ENCODE peak calls at places on chromosomes 4 and X, in nine cellular contexts. N, I, T, D, Q, K, E, J and S are unnamed samples.

GRCh38 chr4:4714330-4714729 is 145.1 kb upstream of the MSX1 start:
- DNase-seq in N (no peak), I (no peak), T (no peak), D (no peak), Q (no peak), K (no peak), E (no peak), J (no peak), S (no peak)

GRCh38 chr4:118282692-118283091 is 70.1 kb downstream of the PRSS12 start:
- DNase-seq in N (peak; percentile 79), I (no peak), T (peak; percentile 88), D (no peak), Q (peak; percentile 77), K (no peak), E (peak; percentile 54), J (no peak), S (no peak)

GRCh38 chr4:122010610-122011009 is 58.8 kb upstream of the TRPC3 start:
- DNase-seq in N (peak; percentile 16), I (no peak), T (peak; percentile 16), D (peak; percentile 81), Q (peak; percentile 37), K (no peak), E (no peak), J (no peak), S (no peak)

GRCh38 chr4:118032691-118033090 is 1.6 kb upstream of the NDST3 start:
- DNase-seq in N (no peak), I (no peak), T (peak; percentile 51), D (peak; percentile 3), Q (no peak), K (no peak), E (peak; percentile 64), J (no peak), S (no peak)

GRCh38 chr4:139214039-139214534 is 37.1 kb upstream of the ELF2 start:
- DNase-seq in N (no peak), I (peak; percentile 78), T (no peak), D (no peak), Q (no peak), K (no peak), E (peak; percentile 81), J (peak; percentile 10), S (peak; percentile 21)

GRCh38 chr4:105128208-105128607 is 18.5 kb upstream of the TET2 start:
- DNase-seq in N (no peak), I (peak; percentile 23), T (no peak), D (no peak), Q (no peak), K (no peak), E (no peak), J (no peak), S (no peak)

GRCh38 chrX:18377802-18378201 is 23.3 kb upstream of the SCML2 start:
- DNase-seq in N (peak; percentile 27), I (no peak), T (no peak), D (no peak), Q (no peak), K (no peak), E (peak; percentile 75), J (peak; percentile 18), S (no peak)

GRCh38 chr4:115145393-115146160 is 32.2 kb upstream of the NDST4 start:
- DNase-seq in N (no peak), I (no peak), T (no peak), D (no peak), Q (no peak), K (no peak), E (no peak), J (no peak), S (no peak)

GRCh38 chr4:115433501-115433900 is 320.1 kb upstream of the NDST4 start:
- DNase-seq in N (no peak), I (no peak), T (peak; percentile 43), D (no peak), Q (no peak), K (no peak), E (no peak), J (no peak), S (no peak)

GRCh38 chr4:177596035-177596434 is 153.8 kb upstream of the AGA start:
- DNase-seq in N (peak; percentile 42), I (no peak), T (peak; percentile 83), D (peak; percentile 22), Q (peak; percentile 48), K (peak; percentile 38), E (peak; percentile 93), J (no peak), S (no peak)

DNA sequence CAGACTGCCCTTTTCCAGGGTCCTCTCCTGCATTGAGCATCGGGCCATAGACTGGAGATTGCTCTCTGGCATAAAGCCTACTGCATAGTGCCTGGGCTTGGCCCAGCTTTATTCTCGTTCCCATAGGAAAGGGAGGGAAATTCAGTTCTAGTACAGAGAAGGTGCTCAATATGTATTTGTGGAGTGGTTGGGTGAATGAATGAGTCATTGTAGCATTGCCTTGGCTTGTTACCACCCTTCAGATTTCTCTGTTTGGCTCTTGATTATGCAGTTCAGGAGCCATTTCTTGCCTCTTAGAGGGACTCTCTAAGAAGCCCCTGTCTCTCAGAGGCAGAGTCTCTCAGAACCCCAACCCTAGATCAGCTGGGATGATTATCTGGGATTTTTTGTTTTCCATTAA is 2.6 kb downstream of the TMEM35A start:
- DNase-seq in N (peak; percentile 11), I (no peak), T (no peak), D (no peak), Q (no peak), K (no peak), E (no peak), J (no peak), S (no peak)
- TF ChIP-seq CTCF in N (no peak), I (no peak), T (no peak), D (no peak), Q (no peak), K (no peak), E (no peak), J (no peak), S (no peak)

DNA sequence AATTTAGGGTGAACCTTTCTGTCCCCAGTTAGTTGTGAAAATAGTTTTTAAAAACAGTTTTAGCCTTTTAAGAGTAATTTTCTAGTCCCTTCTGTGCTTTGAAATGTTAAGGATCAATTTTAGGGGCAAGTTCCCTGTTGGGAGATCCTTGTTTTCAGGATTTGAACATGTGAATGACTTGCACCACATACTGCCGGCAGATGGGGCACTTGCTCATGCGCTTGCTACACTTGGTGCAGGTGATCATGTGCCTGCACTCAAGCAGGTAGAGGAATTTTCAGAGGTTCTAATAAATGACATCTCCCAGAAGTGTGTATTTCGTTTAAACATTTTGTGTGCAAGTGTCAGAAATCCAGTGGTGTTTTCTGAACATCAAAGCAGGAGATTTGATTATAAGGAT is 195.9 kb downstream of the CHM start:
- DNase-seq in N (no peak), I (no peak), T (peak; percentile 11), D (no peak), Q (no peak), K (no peak), E (peak; percentile 70), J (peak; percentile 37), S (no peak)
- TF ChIP-seq CTCF in N (peak; percentile 16), I (peak; percentile 27), T (peak; percentile 37), D (peak; percentile 48), Q (peak; percentile 48), K (peak; percentile 70), E (peak; percentile 86), J (peak; percentile 58), S (no peak)

GRCh38 chrX:107730298-107730655 is 45.3 kb downstream of the TSC22D3 start:
- DNase-seq in N (no peak), I (no peak), T (no peak), D (no peak), Q (no peak), K (no peak), E (no peak), J (no peak), S (no peak)
- TF ChIP-seq CTCF in N (no peak), I (no peak), T (no peak), D (no peak), Q (no peak), K (no peak), E (no peak), J (no peak), S (no peak)

DNA sequence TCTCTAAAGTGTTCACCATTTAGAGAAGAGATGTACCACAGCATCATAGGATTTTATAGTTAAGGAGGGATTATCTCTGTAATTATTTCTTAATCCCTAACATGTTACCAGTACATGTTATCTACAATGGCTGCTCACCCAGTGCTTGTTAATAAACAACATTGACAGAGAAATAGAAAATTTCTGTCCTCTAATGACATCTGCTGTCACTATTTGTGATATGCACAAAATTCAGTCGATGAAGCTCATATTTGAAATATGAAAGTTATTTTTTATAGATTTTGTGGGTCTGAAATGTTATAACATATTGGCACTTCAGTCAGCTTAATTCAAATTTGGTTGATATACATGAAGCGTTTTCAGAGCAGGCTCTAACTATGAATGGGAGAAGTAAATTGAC is 48.8 kb upstream of the GRXCR1 start:
- DNase-seq in N (no peak), I (no peak), T (no peak), D (no peak), Q (no peak), K (no peak), E (no peak), J (no peak), S (no peak)
- TF ChIP-seq CTCF in N (no peak), I (no peak), T (no peak), D (no peak), Q (no peak), K (no peak), E (no peak), J (no peak), S (no peak)

DNA sequence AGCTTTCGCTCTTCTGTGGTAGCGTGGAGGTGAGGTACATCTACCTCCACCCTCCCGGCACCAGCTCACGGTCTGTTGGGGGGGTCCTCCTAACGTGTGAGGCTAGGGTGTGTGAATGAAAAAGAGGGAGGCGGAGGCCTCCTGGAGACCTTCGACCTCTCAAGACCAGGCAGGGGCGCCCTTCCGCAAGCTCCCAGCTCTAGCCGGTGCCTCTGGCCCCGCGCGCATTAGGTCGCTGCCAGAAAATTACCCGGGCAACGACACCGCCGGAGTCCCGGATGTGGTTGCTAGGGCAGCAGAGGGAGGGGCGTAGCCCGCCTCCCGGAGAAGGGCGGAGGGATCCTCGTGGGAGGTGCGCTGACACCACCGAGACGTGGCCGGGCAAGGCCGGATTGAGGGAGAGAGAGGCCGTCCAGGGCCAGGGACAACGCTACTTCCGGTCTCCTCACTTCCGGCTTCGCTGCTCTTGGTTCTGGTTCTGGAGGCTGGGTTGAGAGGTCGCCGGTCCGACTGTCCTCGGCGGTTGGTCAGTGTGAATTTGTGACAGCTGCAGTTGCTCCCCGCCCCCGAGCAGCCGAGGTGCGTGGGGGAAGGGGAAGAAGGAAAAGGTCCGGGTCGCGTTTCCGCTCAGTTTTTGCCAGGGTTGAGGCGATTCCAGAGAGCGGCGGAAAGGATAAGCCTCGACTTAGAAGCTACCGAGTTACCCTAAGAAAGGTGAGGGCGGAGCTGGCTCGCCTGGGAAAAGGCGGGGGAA is at the start of the genes ARFIP1 and TIGD4:
- DNase-seq in N (peak; percentile 96), I (peak; percentile 97), T (peak; percentile 97), D (peak; percentile 90), Q (peak; percentile 98), K (peak; percentile 54), E (peak; percentile 100), J (peak; percentile 96), S (peak; percentile 93)
- TF ChIP-seq CTCF in N (peak; percentile 21), I (peak; percentile 49), T (no peak), D (peak; percentile 15), Q (no peak), K (peak; percentile 5), E (peak; percentile 67), J (no peak), S (no peak)